ENCODE peak calls at places on chromosomes 5 and 9, in eight cellular contexts. One of them, this sample, is unnamed.

GRCh38 chr5:91641730-91642350 is 258.7 kb upstream of the ARRDC3 start:
- DNase-seq in NB4: peak; percentile 44
- DNase-seq in breast epithelium: no peak
- DNase-seq in lower leg skin: no peak
- DNase-seq in spleen: no peak
- DNase-seq in stomach: no peak
- DNase-seq in upper lobe of left lung: no peak
- DNase-seq in body of pancreas: no peak
- DNase-seq in this sample: no peak

GRCh38 chr9:69173891-69174644 is at the start of gene TJP2:
- DNase-seq in stomach: peak; percentile 40
- DNase-seq in NB4: peak; percentile 50
- DNase-seq in lower leg skin: peak; percentile 92
- DNase-seq in breast epithelium: peak; percentile 65
- DNase-seq in spleen: peak; percentile 88
- DNase-seq in body of pancreas: peak; percentile 61
- DNase-seq in upper lobe of left lung: peak; percentile 93
- DNase-seq in this sample: peak; percentile 72

GRCh38 chr9:95505676-95506437 is 10.9 kb downstream of the PTCH1 start:
- DNase-seq in stomach: peak; percentile 59
- DNase-seq in body of pancreas: peak; percentile 57
- DNase-seq in upper lobe of left lung: peak; percentile 92
- DNase-seq in breast epithelium: no peak
- DNase-seq in lower leg skin: no peak
- DNase-seq in spleen: no peak
- DNase-seq in NB4: peak; percentile 75
- DNase-seq in this sample: peak; percentile 52

GRCh38 chr5:89556215-89557009 is 673.4 kb upstream of the MEF2C start:
- DNase-seq in stomach: no peak
- DNase-seq in lower leg skin: no peak
- DNase-seq in spleen: no peak
- DNase-seq in NB4: peak; percentile 4
- DNase-seq in body of pancreas: no peak
- DNase-seq in breast epithelium: no peak
- DNase-seq in upper lobe of left lung: no peak
- DNase-seq in this sample: peak; percentile 14

GRCh38 chr5:78287833-78288232 is 6.7 kb downstream of the AP3B1 start:
- DNase-seq in body of pancreas: peak; percentile 17
- DNase-seq in lower leg skin: no peak
- DNase-seq in NB4: peak; percentile 54
- DNase-seq in upper lobe of left lung: no peak
- DNase-seq in breast epithelium: no peak
- DNase-seq in stomach: no peak
- DNase-seq in spleen: no peak
- DNase-seq in this sample: peak; percentile 52

GRCh38 chr5:102018690-102019089 is 277.4 kb downstream of the SLCO4C1 start:
- DNase-seq in stomach: no peak
- DNase-seq in upper lobe of left lung: peak; percentile 30
- DNase-seq in NB4: no peak
- DNase-seq in spleen: peak; percentile 16
- DNase-seq in body of pancreas: no peak
- DNase-seq in breast epithelium: no peak
- DNase-seq in lower leg skin: peak; percentile 68
- DNase-seq in this sample: no peak

GRCh38 chr9:115132648-115133047 is 14.7 kb upstream of the TNC start:
- DNase-seq in body of pancreas: no peak
- DNase-seq in upper lobe of left lung: peak; percentile 42
- DNase-seq in lower leg skin: no peak
- DNase-seq in spleen: no peak
- DNase-seq in NB4: peak; percentile 20
- DNase-seq in breast epithelium: no peak
- DNase-seq in stomach: no peak
- DNase-seq in this sample: no peak

GRCh38 chr5:175878544-175879438 is 7.4 kb downstream of the CPLX2 start:
- DNase-seq in breast epithelium: no peak
- DNase-seq in lower leg skin: no peak
- DNase-seq in stomach: peak; percentile 29
- DNase-seq in body of pancreas: no peak
- DNase-seq in NB4: no peak
- DNase-seq in upper lobe of left lung: no peak
- DNase-seq in spleen: no peak
- DNase-seq in this sample: no peak

DNA sequence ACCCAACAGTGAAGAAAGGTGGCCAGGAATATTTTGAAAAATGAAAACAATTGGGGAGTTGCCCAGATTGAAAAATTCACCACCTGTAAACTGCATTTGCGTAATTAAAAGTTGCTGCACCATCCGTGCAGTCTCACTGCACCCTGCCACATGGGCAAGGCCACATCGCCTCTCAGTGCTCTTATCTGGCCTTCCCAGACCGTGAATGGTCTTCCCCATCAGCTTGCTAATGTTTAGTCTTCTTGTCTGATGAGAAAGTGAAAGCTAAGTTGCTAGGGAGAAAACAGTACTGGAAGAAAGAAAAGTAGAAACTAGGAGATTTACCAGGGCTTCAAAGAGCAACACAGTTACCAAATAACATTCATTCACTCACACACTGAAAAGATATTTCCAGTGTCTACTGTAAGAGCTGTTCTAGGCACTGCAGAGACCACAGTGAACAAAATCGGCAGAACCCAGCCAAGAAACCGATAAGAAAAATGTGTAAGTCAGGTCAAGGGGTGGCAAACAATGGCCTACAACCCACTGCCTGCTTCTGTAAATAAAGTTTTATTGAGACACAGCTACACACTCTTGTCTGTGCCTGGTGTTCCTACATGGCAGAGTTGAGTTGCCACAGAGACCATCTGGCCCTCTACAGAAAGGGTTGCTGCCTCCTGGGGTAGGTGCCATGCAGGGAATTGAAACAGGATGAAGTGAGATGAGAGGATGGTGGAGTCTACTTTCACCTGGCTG is 51.2 kb upstream of the CTSL start:
- DNase-seq in breast epithelium: no peak
- DNase-seq in spleen: no peak
- DNase-seq in body of pancreas: no peak
- DNase-seq in stomach: no peak
- DNase-seq in lower leg skin: peak; percentile 31
- DNase-seq in NB4: no peak
- DNase-seq in upper lobe of left lung: no peak
- DNase-seq in this sample: no peak
- TF ChIP-seq POLR2A in breast epithelium: no peak
- TF ChIP-seq POLR2A in spleen: no peak
- TF ChIP-seq POLR2A in body of pancreas: no peak
- TF ChIP-seq POLR2A in stomach: no peak
- TF ChIP-seq POLR2A in lower leg skin: no peak
- TF ChIP-seq POLR2A in NB4: no peak
- TF ChIP-seq POLR2A in upper lobe of left lung: no peak
- TF ChIP-seq POLR2A in this sample: no peak

GRCh38 chr5:76736679-76737078 is 20.8 kb downstream of the F2R start:
- DNase-seq in upper lobe of left lung: no peak
- DNase-seq in spleen: no peak
- DNase-seq in NB4: no peak
- DNase-seq in lower leg skin: no peak
- DNase-seq in stomach: no peak
- DNase-seq in breast epithelium: no peak
- DNase-seq in body of pancreas: no peak
- DNase-seq in this sample: no peak
- H3K4me3 ChIP-seq in upper lobe of left lung: no peak overlapping the region
- H3K4me3 ChIP-seq in spleen: no peak overlapping the region
- H3K4me3 ChIP-seq in NB4: no peak overlapping the region
- H3K4me3 ChIP-seq in lower leg skin: no peak overlapping the region
- H3K4me3 ChIP-seq in stomach: no peak overlapping the region
- H3K4me3 ChIP-seq in breast epithelium: no peak overlapping the region
- H3K4me3 ChIP-seq in body of pancreas: no peak overlapping the region
- H3K4me3 ChIP-seq in this sample: no peak overlapping the region

GRCh38 chr5:172801184-172801671 is 30.2 kb upstream of the DUSP1 start:
- DNase-seq in lower leg skin: peak; percentile 84
- DNase-seq in stomach: no peak
- DNase-seq in breast epithelium: no peak
- DNase-seq in upper lobe of left lung: no peak
- DNase-seq in body of pancreas: no peak
- DNase-seq in spleen: no peak
- DNase-seq in NB4: peak; percentile 22
- DNase-seq in this sample: no peak
- TF ChIP-seq POLR2A in lower leg skin: no peak
- TF ChIP-seq POLR2A in stomach: no peak
- TF ChIP-seq POLR2A in breast epithelium: no peak
- TF ChIP-seq POLR2A in upper lobe of left lung: no peak
- TF ChIP-seq POLR2A in body of pancreas: no peak
- TF ChIP-seq POLR2A in spleen: no peak
- TF ChIP-seq POLR2A in NB4: no peak
- TF ChIP-seq POLR2A in this sample: no peak

GRCh38 chr5:151739395-151739794 is 19.0 kb downstream of the ATOX1 start:
- DNase-seq in NB4: peak; percentile 49
- DNase-seq in lower leg skin: no peak
- DNase-seq in upper lobe of left lung: no peak
- DNase-seq in body of pancreas: no peak
- DNase-seq in spleen: no peak
- DNase-seq in breast epithelium: no peak
- DNase-seq in stomach: no peak
- DNase-seq in this sample: no peak

GRCh38 chr5:151739939-151740335 is 18.5 kb downstream of the ATOX1 start:
- DNase-seq in body of pancreas: peak; percentile 12
- DNase-seq in lower leg skin: no peak
- DNase-seq in breast epithelium: no peak
- DNase-seq in upper lobe of left lung: no peak
- DNase-seq in NB4: no peak
- DNase-seq in stomach: no peak
- DNase-seq in spleen: no peak
- DNase-seq in this sample: peak; percentile 27

GRCh38 chr5:151740958-151741373 is 17.5 kb downstream of the ATOX1 start:
- DNase-seq in body of pancreas: no peak
- DNase-seq in breast epithelium: no peak
- DNase-seq in stomach: no peak
- DNase-seq in spleen: no peak
- DNase-seq in lower leg skin: no peak
- DNase-seq in NB4: no peak
- DNase-seq in upper lobe of left lung: no peak
- DNase-seq in this sample: no peak

GRCh38 chr5:151741678-151742423 is 16.6 kb downstream of the ATOX1 start:
- DNase-seq in stomach: no peak
- DNase-seq in lower leg skin: no peak
- DNase-seq in spleen: no peak
- DNase-seq in breast epithelium: no peak
- DNase-seq in NB4: no peak
- DNase-seq in body of pancreas: no peak
- DNase-seq in upper lobe of left lung: no peak
- DNase-seq in this sample: no peak

GRCh38 chr5:151740336-151740942 is 18.0 kb downstream of the ATOX1 start:
- DNase-seq in lower leg skin: peak; percentile 89
- DNase-seq in upper lobe of left lung: peak; percentile 31
- DNase-seq in NB4: peak; percentile 76
- DNase-seq in body of pancreas: peak; percentile 53
- DNase-seq in stomach: peak; percentile 29
- DNase-seq in breast epithelium: no peak
- DNase-seq in spleen: no peak
- DNase-seq in this sample: peak; percentile 91
- H3K4me3 ChIP-seq in lower leg skin: no peak overlapping the region
- H3K4me3 ChIP-seq in upper lobe of left lung: no peak overlapping the region
- H3K4me3 ChIP-seq in NB4: no peak overlapping the region
- H3K4me3 ChIP-seq in body of pancreas: no peak overlapping the region
- H3K4me3 ChIP-seq in stomach: no peak overlapping the region
- H3K4me3 ChIP-seq in breast epithelium: no peak overlapping the region
- H3K4me3 ChIP-seq in spleen: peak overlapping the region; percentile 5
- H3K4me3 ChIP-seq in this sample: no peak overlapping the region

GRCh38 chr9:124730772-124731171 is 40.3 kb downstream of the NR6A1 start:
- DNase-seq in stomach: no peak
- DNase-seq in NB4: no peak
- DNase-seq in lower leg skin: no peak
- DNase-seq in breast epithelium: no peak
- DNase-seq in upper lobe of left lung: no peak
- DNase-seq in body of pancreas: no peak
- DNase-seq in spleen: no peak
- DNase-seq in this sample: no peak
- TF ChIP-seq POLR2A in stomach: no peak
- TF ChIP-seq POLR2A in NB4: no peak
- TF ChIP-seq POLR2A in lower leg skin: no peak
- TF ChIP-seq POLR2A in breast epithelium: no peak
- TF ChIP-seq POLR2A in upper lobe of left lung: no peak
- TF ChIP-seq POLR2A in body of pancreas: no peak
- TF ChIP-seq POLR2A in spleen: no peak
- TF ChIP-seq POLR2A in this sample: no peak

DNA sequence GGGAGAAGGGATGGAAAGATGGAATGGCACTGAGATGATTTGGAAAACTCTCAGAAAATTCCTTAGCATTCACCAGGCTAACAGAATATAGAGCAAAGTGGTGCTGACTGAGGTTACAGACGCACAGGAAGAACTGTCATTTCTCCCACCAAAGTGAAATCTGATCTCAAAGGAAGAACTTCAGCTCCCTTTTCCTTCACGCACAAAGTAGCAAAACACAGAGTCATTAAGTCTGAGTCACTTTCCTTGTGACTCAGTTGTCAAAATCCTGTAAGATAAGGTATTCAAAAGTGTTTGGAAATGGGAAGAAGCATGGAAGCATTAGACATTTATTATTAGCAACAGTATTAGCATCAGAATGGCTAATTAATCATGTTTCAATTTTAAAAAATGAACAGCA is 11.7 kb downstream of the MPDZ start:
- DNase-seq in lower leg skin: no peak
- DNase-seq in body of pancreas: no peak
- DNase-seq in stomach: no peak
- DNase-seq in spleen: no peak
- DNase-seq in NB4: no peak
- DNase-seq in breast epithelium: no peak
- DNase-seq in upper lobe of left lung: no peak
- DNase-seq in this sample: no peak
- H3K4me3 ChIP-seq in lower leg skin: no peak overlapping the region
- H3K4me3 ChIP-seq in body of pancreas: no peak overlapping the region
- H3K4me3 ChIP-seq in stomach: no peak overlapping the region
- H3K4me3 ChIP-seq in spleen: no peak overlapping the region
- H3K4me3 ChIP-seq in NB4: no peak overlapping the region
- H3K4me3 ChIP-seq in breast epithelium: no peak overlapping the region
- H3K4me3 ChIP-seq in upper lobe of left lung: no peak overlapping the region
- H3K4me3 ChIP-seq in this sample: no peak overlapping the region